ENCODE peak calls at places on chromosomes 16 and 17, in eight cellular contexts. C is progenitor cell of endocrine pancreas, Q is fibroblast of the aortic adventitia, I is cardiac muscle cell, X is B cell, M is type B pancreatic cell, G is osteocyte, K is nephron progenitor cell. P is an unnamed sample.

GRCh38 chr17:81118308-81119221 is 46.7 kb upstream of the PVALEF start:
- DNase-seq in C (no peak), Q (no peak), I (no peak), X (no peak), M (no peak), G (no peak), K (no peak), P (no peak)

GRCh38 chr17:39306028-39306427 is 80.3 kb upstream of the STAC2 start:
- DNase-seq in C (no peak), Q (no peak), I (peak), X (no peak), M (no peak), G (no peak), K (no peak), P (no peak)

GRCh38 chr16:11272921-11273720 is at the start of gene PRM3:
- DNase-seq in C (no peak), Q (no peak), I (no peak), X (no peak), M (no peak), G (no peak), K (no peak), P (no peak)

GRCh38 chr16:56708418-56708817 is 21.5 kb upstream of the NUP93 start:
- DNase-seq in C (no peak), Q (no peak), I (no peak), X (no peak), M (no peak), G (no peak), K (no peak), P (no peak)

GRCh38 chr16:7545251-7545650 is 212.6 kb downstream of the RBFOX1 start:
- DNase-seq in C (no peak), Q (no peak), I (no peak), X (no peak), M (no peak), G (no peak), K (peak), P (no peak)

GRCh38 chr16:2769675-2770056 is 7.4 kb downstream of the ELOB start:
- DNase-seq in C (no peak), Q (peak), I (peak), X (no peak), M (no peak), G (no peak), K (no peak), P (peak)

GRCh38 chr17:50169121-50169764 is 3.4 kb downstream of the SGCA start:
- DNase-seq in C (peak), Q (peak), I (peak), X (peak), M (no peak), G (no peak), K (peak), P (no peak)

GRCh38 chr17:50884354-50885311 is 18.5 kb upstream of the TOB1 start:
- DNase-seq in C (no peak), Q (peak), I (peak), X (no peak), M (no peak), G (peak), K (no peak), P (no peak)

GRCh38 chr17:45307290-45308015 is 9.4 kb downstream of the MAP3K14 start:
- DNase-seq in C (no peak), Q (peak), I (peak), X (peak), M (no peak), G (no peak), K (no peak), P (no peak)

GRCh38 chr17:44279586-44280344 is 11.8 kb upstream of the SLC4A1 start:
- DNase-seq in C (no peak), Q (peak), I (peak), X (peak), M (no peak), G (no peak), K (peak), P (peak)

GRCh38 chr16:56189990-56190902 is 1.0 kb upstream of the GNAO1 start:
- DNase-seq in C (no peak), Q (peak), I (no peak), X (peak), M (no peak), G (no peak), K (no peak), P (no peak)

GRCh38 chr17:33144837-33145236 is 148.3 kb downstream of the ASIC2 start:
- DNase-seq in C (no peak), Q (no peak), I (no peak), X (no peak), M (no peak), G (no peak), K (no peak), P (no peak)

GRCh38 chr17:71107136-71107535 is 937.8 kb downstream of the KCNJ2 start:
- DNase-seq in C (no peak), Q (no peak), I (peak), X (no peak), M (no peak), G (no peak), K (no peak), P (no peak)

GRCh38 chr16:87580855-87581261 is 21.4 kb upstream of the JPH3 start:
- DNase-seq in C (no peak), Q (peak), I (peak), X (no peak), M (no peak), G (no peak), K (no peak), P (peak)

GRCh38 chr17:43402567-43402966 is 3.8 kb downstream of the ARL4D start:
- DNase-seq in C (no peak), Q (no peak), I (no peak), X (no peak), M (no peak), G (no peak), K (no peak), P (no peak)

GRCh38 chr16:14309001-14309886 is 238.1 kb downstream of the MRTFB start:
- DNase-seq in C (peak), Q (no peak), I (no peak), X (no peak), M (peak), G (no peak), K (no peak), P (no peak)

GRCh38 chr16:81711609-81712329 is 67.3 kb upstream of the PLCG2 start:
- DNase-seq in C (no peak), Q (peak), I (peak), X (no peak), M (no peak), G (peak), K (no peak), P (peak)

GRCh38 chr17:8941520-8941919 is 24.0 kb downstream of the PIK3R5 start:
- DNase-seq in C (no peak), Q (no peak), I (no peak), X (no peak), M (no peak), G (no peak), K (no peak), P (no peak)

GRCh38 chr16:81094771-81095251 is 1.4 kb downstream of the GCSH start:
- DNase-seq in C (no peak), Q (peak), I (peak), X (no peak), M (no peak), G (no peak), K (no peak), P (no peak)

GRCh38 chr16:54503011-54503410 is 216.4 kb upstream of the IRX3 start:
- DNase-seq in C (no peak), Q (no peak), I (peak), X (no peak), M (no peak), G (no peak), K (no peak), P (no peak)

GRCh38 chr16:55035037-55035436 is 104.4 kb downstream of the IRX5 start:
- DNase-seq in C (peak), Q (peak), I (peak), X (no peak), M (no peak), G (no peak), K (peak), P (no peak)

GRCh38 chr17:72005332-72006163 is 115.3 kb upstream of the SOX9 start:
- DNase-seq in C (no peak), Q (no peak), I (no peak), X (no peak), M (no peak), G (no peak), K (no peak), P (no peak)

GRCh38 chr17:1882836-1883235 is 53.0 kb downstream of the RPA1 start:
- DNase-seq in C (no peak), Q (peak), I (peak), X (peak), M (no peak), G (no peak), K (peak), P (no peak)

GRCh38 chr17:31538080-31538762 is 146.7 kb downstream of the RAB11FIP4 start:
- DNase-seq in C (no peak), Q (no peak), I (no peak), X (peak), M (no peak), G (no peak), K (no peak), P (no peak)

GRCh38 chr17:38903404-38903803 is 22.0 kb upstream of the LASP1NB start:
- DNase-seq in C (no peak), Q (no peak), I (no peak), X (no peak), M (no peak), G (no peak), K (no peak), P (no peak)

GRCh38 chr17:40486513-40487370 is 14.7 kb downstream of the TNS4 start:
- DNase-seq in C (no peak), Q (peak), I (peak), X (no peak), M (no peak), G (no peak), K (no peak), P (no peak)

GRCh38 chr16:71630808-71631207 is 4.8 kb downstream of the MARVELD3 start:
- DNase-seq in C (no peak), Q (no peak), I (no peak), X (no peak), M (no peak), G (no peak), K (no peak), P (no peak)

GRCh38 chr17:5501725-5502124 is 15.4 kb downstream of the MIS12 start:
- DNase-seq in C (no peak), Q (no peak), I (no peak), X (no peak), M (no peak), G (no peak), K (no peak), P (no peak)

GRCh38 chr16:28977703-28978641 is 3.4 kb downstream of the SPNS1 start:
- DNase-seq in C (peak), Q (no peak), I (no peak), X (peak), M (no peak), G (no peak), K (peak), P (peak)

GRCh38 chr17:35094902-35095301 is 24.8 kb downstream of the RAD51D start:
- DNase-seq in C (no peak), Q (peak), I (peak), X (no peak), M (no peak), G (no peak), K (no peak), P (no peak)

GRCh38 chr17:1498869-1499268 is 6.4 kb upstream of the MYO1C start:
- DNase-seq in C (no peak), Q (peak), I (peak), X (no peak), M (no peak), G (no peak), K (no peak), P (no peak)

GRCh38 chr17:3603119-3603869 is 5.9 kb downstream of the TRPV1 start:
- DNase-seq in C (no peak), Q (peak), I (peak), X (no peak), M (no peak), G (no peak), K (no peak), P (no peak)

GRCh38 chr16:4376126-4376819 is 4.6 kb downstream of the VASN start:
- DNase-seq in C (no peak), Q (peak), I (peak), X (no peak), M (no peak), G (peak), K (peak), P (peak)

GRCh38 chr16:23188911-23189310 is 6.4 kb downstream of the SCNN1G start:
- DNase-seq in C (no peak), Q (no peak), I (no peak), X (no peak), M (no peak), G (no peak), K (no peak), P (no peak)

GRCh38 chr17:65173951-65174683 is 36.9 kb downstream of the RGS9 start:
- DNase-seq in C (no peak), Q (no peak), I (no peak), X (no peak), M (no peak), G (no peak), K (no peak), P (no peak)

GRCh38 chr16:87855852-87856715 is 13.2 kb downstream of the SLC7A5 start:
- DNase-seq in C (no peak), Q (no peak), I (peak), X (no peak), M (no peak), G (no peak), K (no peak), P (peak)

GRCh38 chr17:78332530-78332929 is 27.3 kb downstream of the SOCS3 start:
- DNase-seq in C (no peak), Q (no peak), I (no peak), X (no peak), M (no peak), G (no peak), K (no peak), P (no peak)

GRCh38 chr16:49755716-49756115 is 100.2 kb downstream of the ZNF423 start:
- DNase-seq in C (no peak), Q (no peak), I (no peak), X (no peak), M (no peak), G (no peak), K (no peak), P (no peak)

GRCh38 chr16:49757744-49758069 is 98.2 kb downstream of the ZNF423 start:
- DNase-seq in C (no peak), Q (no peak), I (no peak), X (no peak), M (no peak), G (no peak), K (peak), P (no peak)

GRCh38 chr16:49754495-49755290 is 101.2 kb downstream of the ZNF423 start:
- DNase-seq in C (no peak), Q (peak), I (peak), X (no peak), M (no peak), G (no peak), K (no peak), P (no peak)

GRCh38 chr16:49756971-49757743 is 98.8 kb downstream of the ZNF423 start:
- DNase-seq in C (no peak), Q (peak), I (peak), X (no peak), M (no peak), G (no peak), K (no peak), P (no peak)

DNA sequence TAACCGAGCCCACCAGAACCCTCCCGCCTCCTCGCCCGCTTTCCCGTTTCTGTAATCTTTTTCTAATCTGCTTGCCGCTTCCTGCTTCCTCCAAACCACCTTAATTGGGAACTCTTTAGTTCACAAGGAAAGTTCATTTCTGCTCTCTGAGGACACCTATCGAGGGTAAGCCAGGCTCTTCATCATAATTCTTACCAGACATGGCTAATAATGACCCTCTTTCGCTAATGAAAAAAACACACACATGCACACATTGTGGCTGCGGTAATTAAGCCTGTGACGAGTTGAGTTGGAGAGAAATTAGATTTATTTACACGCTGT is 100.7 kb downstream of the ZNF423 start:
- DNase-seq in C (no peak), Q (peak), I (peak), X (no peak), M (no peak), G (no peak), K (no peak), P (no peak)
- TF ChIP-seq CTCF in C (peak), Q (peak), I (peak), X (no peak), M (peak), G (peak), K (no peak), P (peak)

GRCh38 chr16:68085259-68086071 is at the start of gene NFATC3:
- DNase-seq in C (peak), Q (peak), I (peak), X (peak), M (peak), G (peak), K (peak), P (peak)
- TF ChIP-seq CTCF in C (peak), Q (no peak), I (no peak), X (no peak), M (no peak), G (no peak), K (no peak), P (no peak)

GRCh38 chr16:62190426-62190825 is 154.2 kb upstream of the CDH8 start:
- DNase-seq in C (no peak), Q (no peak), I (peak), X (no peak), M (no peak), G (no peak), K (peak), P (no peak)
- TF ChIP-seq CTCF in C (peak), Q (no peak), I (no peak), X (no peak), M (peak), G (peak), K (peak), P (no peak)

GRCh38 chr17:73419051-73419450 is 107.2 kb upstream of the CDC42EP4 start:
- DNase-seq in C (no peak), Q (no peak), I (no peak), X (no peak), M (no peak), G (no peak), K (no peak), P (no peak)

GRCh38 chr17:73423159-73423715 is 111.4 kb upstream of the CDC42EP4 start:
- DNase-seq in C (no peak), Q (no peak), I (no peak), X (no peak), M (no peak), G (no peak), K (no peak), P (no peak)

GRCh38 chr17:73419896-73420295 is 108.1 kb upstream of the CDC42EP4 start:
- DNase-seq in C (no peak), Q (no peak), I (no peak), X (no peak), M (no peak), G (no peak), K (no peak), P (no peak)

GRCh38 chr17:73422121-73422520 is 110.3 kb upstream of the CDC42EP4 start:
- DNase-seq in C (no peak), Q (no peak), I (no peak), X (no peak), M (no peak), G (no peak), K (no peak), P (no peak)

DNA sequence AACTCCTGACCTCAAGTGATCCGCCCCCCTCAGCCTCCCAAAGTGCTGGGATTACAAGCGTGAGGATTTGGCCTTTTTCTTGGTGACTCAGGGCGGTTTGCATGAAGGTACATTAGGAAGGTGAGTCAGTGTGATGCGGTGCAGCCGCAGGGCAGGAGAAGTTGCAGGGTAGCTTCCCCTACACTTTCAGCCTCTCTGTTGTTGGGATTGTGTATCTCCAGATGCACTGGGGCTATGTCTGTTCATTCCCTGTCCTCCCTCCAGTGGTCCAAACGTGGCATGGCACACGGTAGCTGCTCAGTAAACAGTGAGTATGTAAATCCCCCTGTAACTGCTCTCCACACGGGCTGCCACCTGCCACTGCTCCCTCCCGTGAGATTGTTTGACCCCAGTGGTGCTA is 109.1 kb upstream of the CDC42EP4 start:
- DNase-seq in C (no peak), Q (no peak), I (peak), X (no peak), M (no peak), G (no peak), K (no peak), P (no peak)
- TF ChIP-seq CTCF in C (peak), Q (peak), I (peak), X (no peak), M (peak), G (peak), K (no peak), P (no peak)

DNA sequence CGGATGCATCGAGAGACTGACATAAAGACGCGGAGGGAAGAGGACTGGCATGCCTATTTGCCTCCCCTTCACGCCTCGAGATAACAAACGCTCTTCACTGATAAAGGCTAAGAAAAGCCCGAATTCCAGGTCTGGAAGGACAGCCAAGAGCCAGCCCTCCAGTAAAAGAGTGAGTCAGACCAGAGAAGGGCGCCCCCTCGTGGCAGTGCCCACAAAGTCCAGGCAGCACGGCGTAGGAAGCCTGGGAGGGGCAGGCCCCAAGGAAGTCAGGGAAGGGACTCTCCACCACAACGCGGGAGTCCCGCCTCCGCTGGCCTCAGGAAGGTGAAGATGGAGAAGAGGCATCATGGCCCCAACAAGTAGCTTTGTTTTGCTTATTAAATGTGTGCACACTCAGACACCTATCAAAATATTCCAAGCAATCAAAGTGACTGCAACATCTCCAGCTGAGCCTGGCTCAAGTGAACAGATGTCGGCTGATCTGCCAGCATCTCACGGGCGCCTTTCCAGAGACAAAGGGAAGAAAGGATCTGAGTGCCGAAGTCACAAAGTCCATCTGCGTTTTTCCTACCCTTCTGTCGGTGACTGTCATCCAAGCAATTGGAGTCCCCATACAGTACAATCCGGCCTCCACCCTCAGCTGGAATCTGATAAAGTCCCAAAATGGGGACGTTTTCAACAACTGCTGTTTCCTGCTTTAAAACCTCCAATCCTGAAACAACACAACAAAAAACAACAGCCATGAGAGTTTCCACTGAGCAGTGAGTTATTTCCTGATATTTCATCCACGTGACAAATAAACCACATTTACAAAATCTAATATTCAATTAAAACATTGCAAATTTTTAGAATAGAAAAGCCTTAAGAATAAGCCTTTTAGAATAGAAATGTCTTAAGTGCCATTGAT is 20.4 kb upstream of the SLC38A8 start:
- DNase-seq in C (peak), Q (peak), I (peak), X (peak), M (peak), G (peak), K (peak), P (peak)
- TF ChIP-seq CTCF in C (peak), Q (peak), I (peak), X (peak), M (peak), G (peak), K (peak), P (peak)

GRCh38 chr16:188674-189073 is 8.4 kb downstream of the HBQ1 start:
- DNase-seq in C (no peak), Q (no peak), I (no peak), X (no peak), M (no peak), G (no peak), K (no peak), P (no peak)
- TF ChIP-seq CTCF in C (peak), Q (no peak), I (no peak), X (no peak), M (peak), G (peak), K (no peak), P (no peak)

DNA sequence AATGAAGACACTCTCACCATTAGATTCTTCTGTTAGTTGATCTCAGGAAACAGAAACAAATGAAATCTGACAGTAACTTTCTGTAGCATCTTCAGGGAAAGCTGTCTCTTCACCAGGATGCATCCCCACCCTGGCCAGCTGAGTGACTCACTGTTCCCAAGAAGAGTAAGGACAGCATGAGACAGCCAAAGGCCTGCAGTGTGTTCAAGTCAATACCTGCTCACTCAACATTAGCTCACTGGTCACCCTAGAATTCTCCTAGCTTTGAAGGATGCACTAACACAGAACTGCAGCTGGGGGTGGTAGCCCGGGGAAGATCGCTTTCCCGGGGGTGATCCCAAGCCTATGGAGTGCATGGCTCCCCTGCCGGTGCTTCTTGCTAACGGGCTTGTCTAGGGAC is 28.2 kb upstream of the CLEC18B start:
- DNase-seq in C (no peak), Q (no peak), I (no peak), X (no peak), M (no peak), G (no peak), K (no peak), P (no peak)
- TF ChIP-seq CTCF in C (no peak), Q (peak), I (peak), X (no peak), M (no peak), G (no peak), K (no peak), P (no peak)

P was measured in left lung.